ENCODE peak calls at places on chromosomes 13 and 19, in ten cellular contexts. L is astrocyte; H is AG04450; A is pancreas; W is heart right ventricle; K is right atrium auricular region; M is CD8-positive, alpha-beta memory T cell; C is fibroblast of lung; J is SJCRH30; X is cardiac muscle cell. O is an unnamed sample.

GRCh38 chr13:33872005-33872351 is 54.0 kb downstream of the RFC3 start:
- DNase-seq in L (peak; percentile 11), H (no peak), A (no peak), W (no peak), K (no peak), M (no peak), C (peak; percentile 10), J (no peak), X (no peak), O (no peak)

GRCh38 chr13:113043931-113044330 is 61.7 kb upstream of the F7 start:
- DNase-seq in L (no peak), H (no peak), A (no peak), W (no peak), K (no peak), M (no peak), C (no peak), J (no peak), X (no peak), O (no peak)

GRCh38 chr13:99119686-99120085 is 81.0 kb upstream of the UBAC2 start:
- DNase-seq in L (no peak), H (no peak), A (no peak), W (no peak), K (no peak), M (no peak), C (no peak), J (no peak), X (no peak), O (no peak)

GRCh38 chr19:41415154-41415571 is 12.0 kb downstream of the B3GNT8 start:
- DNase-seq in L (no peak), H (no peak), A (no peak), W (no peak), K (no peak), M (no peak), C (no peak), J (peak; percentile 99), X (no peak), O (no peak)

GRCh38 chr19:800360-801029 is 3.2 kb downstream of the PTBP1 start:
- DNase-seq in L (peak; percentile 49), H (no peak), A (peak; percentile 68), W (no peak), K (no peak), M (no peak), C (peak; percentile 56), J (no peak), X (peak; percentile 0), O (no peak)

GRCh38 chr13:27830010-27830409 is 37.7 kb downstream of the GSX1 start:
- DNase-seq in L (no peak), H (no peak), A (peak; percentile 43), W (peak; percentile 15), K (peak; percentile 57), M (peak; percentile 37), C (peak; percentile 11), J (peak; percentile 69), X (peak; percentile 80), O (peak; percentile 68)

GRCh38 chr13:43303040-43303729 is 279.8 kb downstream of the DNAJC15 start:
- DNase-seq in L (peak; percentile 42), H (no peak), A (peak; percentile 63), W (peak; percentile 63), K (no peak), M (no peak), C (peak; percentile 58), J (peak; percentile 89), X (peak; percentile 93), O (peak; percentile 43)

GRCh38 chr19:678791-679388 is 2.7 kb downstream of the FSTL3 start:
- DNase-seq in L (no peak), H (no peak), A (no peak), W (no peak), K (no peak), M (no peak), C (no peak), J (no peak), X (no peak), O (no peak)

GRCh38 chr13:44403720-44404063 is 30.1 kb downstream of the SERP2 start:
- DNase-seq in L (no peak), H (no peak), A (no peak), W (no peak), K (no peak), M (no peak), C (no peak), J (no peak), X (no peak), O (no peak)
- H3K27ac ChIP-seq in L (no peak overlapping the region), H (no peak overlapping the region), A (peak overlapping the region; percentile 36), W (no peak overlapping the region), K (no peak overlapping the region), M (no peak overlapping the region), C (no peak overlapping the region), J (no peak overlapping the region), X (peak overlapping the region; percentile 1), O (no peak overlapping the region)

GRCh38 chr13:25738342-25738771 is 313.5 kb downstream of the SHISA2 start:
- DNase-seq in L (peak; percentile 70), H (no peak), A (no peak), W (no peak), K (no peak), M (peak; percentile 9), C (peak; percentile 82), J (peak; percentile 80), X (peak; percentile 46), O (no peak)

GRCh38 chr13:25741796-25742195 is 310.0 kb downstream of the SHISA2 start:
- DNase-seq in L (no peak), H (no peak), A (no peak), W (no peak), K (no peak), M (no peak), C (no peak), J (no peak), X (no peak), O (no peak)

GRCh38 chr13:25743426-25743825 is 308.4 kb downstream of the SHISA2 start:
- DNase-seq in L (no peak), H (no peak), A (no peak), W (no peak), K (no peak), M (no peak), C (no peak), J (peak; percentile 78), X (no peak), O (no peak)

GRCh38 chr13:25742220-25742619 is 309.6 kb downstream of the SHISA2 start:
- DNase-seq in L (no peak), H (no peak), A (no peak), W (no peak), K (no peak), M (no peak), C (no peak), J (no peak), X (no peak), O (no peak)

GRCh38 chr13:25738797-25739196 is 313.0 kb downstream of the SHISA2 start:
- DNase-seq in L (peak; percentile 8), H (no peak), A (no peak), W (no peak), K (no peak), M (no peak), C (no peak), J (no peak), X (no peak), O (no peak)
- H3K27ac ChIP-seq in L (peak overlapping the region; percentile 81), H (no peak overlapping the region), A (no peak overlapping the region), W (no peak overlapping the region), K (no peak overlapping the region), M (no peak overlapping the region), C (no peak overlapping the region), J (peak overlapping the region; percentile 46), X (no peak overlapping the region), O (no peak overlapping the region)

GRCh38 chr19:4829001-4829712 is 2.4 kb downstream of the TICAM1 start:
- DNase-seq in L (no peak), H (no peak), A (peak; percentile 49), W (no peak), K (no peak), M (no peak), C (no peak), J (peak; percentile 27), X (no peak), O (no peak)

GRCh38 chr19:4830768-4831265 is 695 bp downstream of the TICAM1 start:
- DNase-seq in L (no peak), H (no peak), A (no peak), W (no peak), K (no peak), M (no peak), C (no peak), J (no peak), X (no peak), O (no peak)

GRCh38 chr19:4831351-4832340 is at the start of gene TICAM1:
- DNase-seq in L (peak; percentile 39), H (no peak), A (peak; percentile 73), W (peak; percentile 77), K (peak; percentile 72), M (peak; percentile 79), C (peak; percentile 60), J (peak; percentile 40), X (peak; percentile 32), O (peak; percentile 36)

GRCh38 chr19:4830332-4830731 is 1.2 kb downstream of the TICAM1 start:
- DNase-seq in L (no peak), H (no peak), A (no peak), W (no peak), K (no peak), M (no peak), C (no peak), J (no peak), X (no peak), O (no peak)

GRCh38 chr19:4832776-4833175 is 1.3 kb upstream of the TICAM1 start:
- DNase-seq in L (no peak), H (no peak), A (no peak), W (no peak), K (no peak), M (no peak), C (no peak), J (no peak), X (no peak), O (no peak)
- H3K27ac ChIP-seq in L (no peak overlapping the region), H (no peak overlapping the region), A (no peak overlapping the region), W (no peak overlapping the region), K (no peak overlapping the region), M (no peak overlapping the region), C (no peak overlapping the region), J (no peak overlapping the region), X (no peak overlapping the region), O (no peak overlapping the region)

GRCh38 chr19:6610934-6611370 is 20.0 kb upstream of the CD70 start:
- DNase-seq in L (peak; percentile 99), H (no peak), A (no peak), W (no peak), K (peak; percentile 43), M (no peak), C (peak; percentile 99), J (no peak), X (no peak), O (no peak)

GRCh38 chr19:6611441-6611852 is 20.5 kb upstream of the CD70 start:
- DNase-seq in L (no peak), H (no peak), A (no peak), W (no peak), K (no peak), M (no peak), C (no peak), J (no peak), X (no peak), O (no peak)

GRCh38 chr19:6616011-6616410 is 25.1 kb upstream of the CD70 start:
- DNase-seq in L (peak; percentile 83), H (no peak), A (no peak), W (no peak), K (no peak), M (no peak), C (peak; percentile 87), J (no peak), X (no peak), O (no peak)

GRCh38 chr19:6617374-6617773 is 26.4 kb upstream of the CD70 start:
- DNase-seq in L (no peak), H (no peak), A (no peak), W (no peak), K (no peak), M (no peak), C (no peak), J (no peak), X (no peak), O (no peak)

DNA sequence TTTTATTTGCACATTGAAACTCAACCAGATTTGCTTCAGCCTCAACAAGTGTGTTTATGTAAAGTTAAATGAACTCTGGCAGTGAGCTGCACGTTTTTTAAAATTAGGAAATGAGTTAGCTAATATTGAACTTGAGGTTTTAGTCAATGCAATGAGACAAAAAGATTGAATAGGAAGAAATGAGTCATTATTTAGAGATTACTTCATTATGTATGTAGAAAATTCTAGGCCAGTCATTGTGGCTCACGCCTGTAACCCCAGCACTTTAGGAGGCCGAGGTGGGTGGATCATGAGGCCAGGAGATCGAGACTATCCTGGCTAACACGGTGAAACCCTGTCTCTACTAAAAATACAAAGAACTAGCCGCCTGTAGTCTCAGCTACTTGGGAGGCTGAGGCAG is 22.8 kb upstream of the CD70 start:
- DNase-seq in L (peak; percentile 81), H (no peak), A (no peak), W (no peak), K (peak; percentile 5), M (no peak), C (peak; percentile 85), J (no peak), X (no peak), O (no peak)
- H3K27ac ChIP-seq in L (no peak overlapping the region), H (no peak overlapping the region), A (no peak overlapping the region), W (no peak overlapping the region), K (no peak overlapping the region), M (no peak overlapping the region), C (no peak overlapping the region), J (no peak overlapping the region), X (no peak overlapping the region), O (no peak overlapping the region)